ENCODE peak calls at places on chromosomes 12 and 14, in ten cellular contexts. J, Y, V, D, C, B, G, U, S and E are unnamed samples. For H3K4me1, the result is how much of the 10 kb centered on the place peaks cover.

GRCh38 chr12:113070117-113070906 is 13.8 kb downstream of the DTX1 start:
- DNase-seq in C (no peak), B (no peak), D (no peak), Y (no peak), U (no peak), S (no peak), G (no peak), J (no peak), V (no peak), E (no peak)

GRCh38 chr12:57069522-57069921 is 9.1 kb downstream of the NEMP1 start:
- DNase-seq in G (peak), S (peak), U (peak), C (no peak), D (no peak), Y (peak), J (no peak), B (peak), V (peak), E (no peak)

GRCh38 chr12:91998316-91998715 is 147.3 kb downstream of the BTG1 start:
- DNase-seq in B (no peak), S (no peak), D (no peak), C (no peak), G (no peak), J (no peak), U (no peak), V (no peak), Y (no peak), E (no peak)

GRCh38 chr12:124745891-124746570 is 117.6 kb downstream of the SCARB1 start:
- DNase-seq in C (peak), V (peak), U (peak), Y (peak), B (peak), S (no peak), D (peak), G (peak), J (no peak), E (peak)

GRCh38 chr14:25150934-25151790 is 101.2 kb upstream of the STXBP6 start:
- DNase-seq in C (no peak), D (no peak), U (peak), Y (no peak), V (no peak), S (peak), J (no peak), G (peak), B (no peak), E (no peak)

GRCh38 chr12:1443421-1444141 is 150.8 kb downstream of the FBXL14 start:
- DNase-seq in D (no peak), C (no peak), B (peak), U (peak), S (no peak), J (no peak), V (no peak), Y (no peak), G (peak), E (no peak)

GRCh38 chr14:103545219-103545914 is 16.4 kb downstream of the TRMT61A start:
- DNase-seq in S (no peak), D (no peak), J (no peak), U (no peak), G (no peak), V (no peak), Y (peak), C (no peak), B (peak), E (peak)

GRCh38 chr12:121190523-121191031 is 19.4 kb upstream of the P2RX4 start:
- DNase-seq in S (no peak), J (no peak), D (no peak), Y (no peak), C (no peak), V (no peak), B (no peak), U (peak), G (peak), E (no peak)

GRCh38 chr12:121214171-121214777 is 4.3 kb downstream of the P2RX4 start:
- DNase-seq in V (no peak), S (peak), Y (no peak), C (no peak), U (peak), B (no peak), J (no peak), G (peak), D (no peak), E (no peak)

GRCh38 chr14:51954657-51955056 is 34.7 kb upstream of the RTRAF start:
- DNase-seq in Y (no peak), J (no peak), U (no peak), D (no peak), G (no peak), V (no peak), B (no peak), S (no peak), C (no peak), E (no peak)

GRCh38 chr12:109888179-109889020 is 8.1 kb upstream of the GLTP start:
- DNase-seq in V (no peak), J (no peak), C (no peak), G (peak), B (no peak), U (peak), S (peak), Y (no peak), D (no peak), E (no peak)

GRCh38 chr12:67039995-67040860 is 228.9 kb upstream of the CAND1 start:
- DNase-seq in S (no peak), D (no peak), G (no peak), J (no peak), V (no peak), B (no peak), U (no peak), Y (no peak), C (no peak), E (no peak)

GRCh38 chr12:71710276-71711125 is 24.6 kb downstream of the TMEM19 start:
- DNase-seq in B (no peak), Y (no peak), C (no peak), S (no peak), V (no peak), J (no peak), U (peak), D (no peak), G (peak), E (no peak)

GRCh38 chr12:70243510-70244331 is 488 bp downstream of the CNOT2 start:
- DNase-seq in G (peak), U (peak), C (peak), J (peak), D (peak), Y (peak), S (peak), B (peak), V (no peak), E (peak)

GRCh38 chr12:95230313-95230712 is 12.7 kb downstream of the VEZT start:
- DNase-seq in G (no peak), C (no peak), Y (no peak), B (no peak), V (no peak), U (no peak), S (no peak), D (no peak), J (no peak), E (no peak)
- H3K4me1 ChIP-seq in G (under half), C (under half), Y (under half), B (under half), V (under half), U (under half), S (under half), D (under half), J (under half), E (under half)

GRCh38 chr12:131637986-131638385 is 72.9 kb upstream of the SFSWAP start:
- DNase-seq in J (no peak), G (no peak), U (no peak), S (no peak), D (no peak), C (no peak), Y (no peak), V (no peak), B (no peak), E (no peak)
- H3K4me1 ChIP-seq in J (under half), G (under half), U (under half), S (under half), D (under half), C (under half), Y (under half), V (under half), B (under half), E (under half)

DNA sequence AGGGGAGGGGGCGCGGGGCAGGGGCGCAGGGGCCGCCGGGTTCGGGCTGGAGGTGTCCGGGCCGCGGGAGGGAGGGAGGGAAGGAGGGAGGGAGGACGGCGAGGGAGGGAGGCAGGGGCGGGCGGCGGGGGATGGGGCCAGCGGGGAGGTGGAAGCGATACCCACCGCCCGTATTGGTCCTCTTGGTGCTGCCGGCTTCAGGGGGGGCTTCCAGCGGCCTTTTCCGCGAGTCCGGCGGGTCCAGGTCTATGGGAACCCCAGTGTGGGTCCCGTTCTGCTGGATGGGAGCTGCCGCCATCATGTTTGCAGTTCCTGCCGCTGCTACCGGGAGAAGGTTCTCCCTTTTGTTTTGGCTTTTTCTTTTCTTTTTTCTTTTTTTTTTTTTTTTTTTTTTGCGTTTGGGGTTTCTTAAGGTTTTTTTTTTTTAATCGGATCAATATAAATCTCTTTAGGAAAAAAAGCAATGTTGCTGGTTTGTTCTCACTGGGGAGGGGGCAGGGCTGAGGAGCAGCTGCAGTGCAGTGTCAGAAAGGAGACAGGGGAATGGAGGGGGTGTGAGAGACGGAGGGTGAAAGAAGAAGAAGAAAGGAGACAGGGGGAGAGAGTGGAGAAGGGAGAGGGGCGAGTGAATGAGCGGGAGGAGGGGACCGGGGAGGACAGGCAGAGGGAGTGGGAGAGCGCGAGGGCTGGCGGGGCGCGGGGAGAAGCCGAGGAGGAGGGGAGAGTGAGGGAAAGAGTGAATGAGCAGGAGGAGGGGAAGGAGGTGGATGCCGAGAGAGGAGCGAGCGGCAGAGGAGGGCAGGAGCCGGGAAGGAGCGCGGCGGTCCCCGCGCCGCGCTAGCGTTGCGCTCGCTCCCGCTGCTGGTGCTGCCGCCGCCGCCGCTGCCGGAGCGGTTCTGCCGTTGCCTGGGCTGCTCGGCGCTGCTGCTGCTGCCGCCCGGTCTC is at the start of gene NOVA1:
- DNase-seq in B (peak), Y (peak), V (no peak), J (no peak), S (no peak), G (peak), U (no peak), C (peak), D (peak), E (peak)
- H3K4me1 ChIP-seq in B (under half), Y (under half), V (under half), J (under half), S (under half), G (under half), U (under half), C (under half), D (under half), E (under half)

GRCh38 chr12:54286042-54286931 is 5.8 kb downstream of the HNRNPA1 start:
- DNase-seq in V (no peak), D (no peak), Y (no peak), U (peak), J (no peak), S (no peak), B (no peak), G (peak), C (no peak), E (no peak)
- H3K4me1 ChIP-seq in V (under half), D (under half), Y (under half), U (under half), J (under half), S (under half), B (under half), G (under half), C (half or more), E (under half)